ENCODE peak calls at places on chromosome 19, in six cellular contexts. One of them, this sample, is unnamed.

GRCh38 chr19:8148410-8149231 is 771 bp downstream of the FBN3 start:
- DNase-seq in OCI-LY7: no peak
- DNase-seq in Caco-2: peak; percentile 78
- DNase-seq in tibial nerve: no peak
- DNase-seq in stimulated activated CD4-positive, alpha-beta T cell treated with anti-CD3 and anti-CD28 coated beads, Interleukin-1b, Interleukin-23, amount 100 ng/mL, for 4 hours: no peak
- DNase-seq in NCI-H774: peak; percentile 11
- DNase-seq in this sample: no peak

GRCh38 chr19:4575267-4575793 is 15.8 kb upstream of the SEMA6B start:
- DNase-seq in NCI-H774: no peak
- DNase-seq in tibial nerve: no peak
- DNase-seq in Caco-2: peak; percentile 59
- DNase-seq in stimulated activated CD4-positive, alpha-beta T cell treated with anti-CD3 and anti-CD28 coated beads, Interleukin-1b, Interleukin-23, amount 100 ng/mL, for 4 hours: no peak
- DNase-seq in OCI-LY7: no peak
- DNase-seq in this sample: peak; percentile 88

GRCh38 chr19:14116525-14116917 is 1.0 kb downstream of the PRKACA start:
- DNase-seq in NCI-H774: no peak
- DNase-seq in OCI-LY7: no peak
- DNase-seq in Caco-2: no peak
- DNase-seq in stimulated activated CD4-positive, alpha-beta T cell treated with anti-CD3 and anti-CD28 coated beads, Interleukin-1b, Interleukin-23, amount 100 ng/mL, for 4 hours: no peak
- DNase-seq in tibial nerve: no peak
- DNase-seq in this sample: peak; percentile 54

GRCh38 chr19:3073931-3074595 is 11.8 kb upstream of the TLE5 start:
- DNase-seq in Caco-2: no peak
- DNase-seq in tibial nerve: no peak
- DNase-seq in NCI-H774: no peak
- DNase-seq in OCI-LY7: peak; percentile 42
- DNase-seq in stimulated activated CD4-positive, alpha-beta T cell treated with anti-CD3 and anti-CD28 coated beads, Interleukin-1b, Interleukin-23, amount 100 ng/mL, for 4 hours: no peak
- DNase-seq in this sample: no peak

GRCh38 chr19:3375221-3376088 is 9.1 kb downstream of the NFIC start:
- DNase-seq in Caco-2: no peak
- DNase-seq in tibial nerve: peak; percentile 87
- DNase-seq in OCI-LY7: no peak
- DNase-seq in stimulated activated CD4-positive, alpha-beta T cell treated with anti-CD3 and anti-CD28 coated beads, Interleukin-1b, Interleukin-23, amount 100 ng/mL, for 4 hours: no peak
- DNase-seq in NCI-H774: no peak
- DNase-seq in this sample: no peak

GRCh38 chr19:12202250-12202649 is 39.4 kb downstream of the ZNF136 start:
- DNase-seq in OCI-LY7: peak; percentile 27
- DNase-seq in stimulated activated CD4-positive, alpha-beta T cell treated with anti-CD3 and anti-CD28 coated beads, Interleukin-1b, Interleukin-23, amount 100 ng/mL, for 4 hours: peak; percentile 47
- DNase-seq in NCI-H774: no peak
- DNase-seq in tibial nerve: no peak
- DNase-seq in Caco-2: peak; percentile 39
- DNase-seq in this sample: peak; percentile 52

GRCh38 chr19:8655340-8655709 is 24.9 kb downstream of the NFILZ start:
- DNase-seq in stimulated activated CD4-positive, alpha-beta T cell treated with anti-CD3 and anti-CD28 coated beads, Interleukin-1b, Interleukin-23, amount 100 ng/mL, for 4 hours: no peak
- DNase-seq in Caco-2: no peak
- DNase-seq in OCI-LY7: peak; percentile 43
- DNase-seq in NCI-H774: no peak
- DNase-seq in tibial nerve: no peak
- DNase-seq in this sample: peak; percentile 50

GRCh38 chr19:54478677-54479266 is 5.7 kb upstream of the CDC42EP5 start:
- DNase-seq in NCI-H774: no peak
- DNase-seq in OCI-LY7: peak; percentile 70
- DNase-seq in Caco-2: no peak
- DNase-seq in stimulated activated CD4-positive, alpha-beta T cell treated with anti-CD3 and anti-CD28 coated beads, Interleukin-1b, Interleukin-23, amount 100 ng/mL, for 4 hours: no peak
- DNase-seq in tibial nerve: no peak
- DNase-seq in this sample: peak; percentile 53

GRCh38 chr19:39157275-39157996 is 31.9 kb downstream of the PAK4 start:
- DNase-seq in Caco-2: no peak
- DNase-seq in OCI-LY7: no peak
- DNase-seq in tibial nerve: no peak
- DNase-seq in stimulated activated CD4-positive, alpha-beta T cell treated with anti-CD3 and anti-CD28 coated beads, Interleukin-1b, Interleukin-23, amount 100 ng/mL, for 4 hours: no peak
- DNase-seq in NCI-H774: no peak
- DNase-seq in this sample: no peak

GRCh38 chr19:28468701-28469459 is 744.1 kb downstream of the UQCRFS1 start:
- DNase-seq in OCI-LY7: peak; percentile 33
- DNase-seq in stimulated activated CD4-positive, alpha-beta T cell treated with anti-CD3 and anti-CD28 coated beads, Interleukin-1b, Interleukin-23, amount 100 ng/mL, for 4 hours: peak; percentile 5
- DNase-seq in Caco-2: no peak
- DNase-seq in tibial nerve: no peak
- DNase-seq in NCI-H774: no peak
- DNase-seq in this sample: peak; percentile 40

GRCh38 chr19:45655073-45655472 is 12.9 kb upstream of the GIPR start:
- DNase-seq in OCI-LY7: no peak
- DNase-seq in Caco-2: no peak
- DNase-seq in tibial nerve: no peak
- DNase-seq in stimulated activated CD4-positive, alpha-beta T cell treated with anti-CD3 and anti-CD28 coated beads, Interleukin-1b, Interleukin-23, amount 100 ng/mL, for 4 hours: no peak
- DNase-seq in NCI-H774: no peak
- DNase-seq in this sample: no peak

GRCh38 chr19:36125557-36125956 is 10.3 kb downstream of the TBCB start:
- DNase-seq in stimulated activated CD4-positive, alpha-beta T cell treated with anti-CD3 and anti-CD28 coated beads, Interleukin-1b, Interleukin-23, amount 100 ng/mL, for 4 hours: no peak
- DNase-seq in OCI-LY7: no peak
- DNase-seq in NCI-H774: no peak
- DNase-seq in tibial nerve: no peak
- DNase-seq in Caco-2: no peak
- DNase-seq in this sample: no peak

GRCh38 chr19:3457531-3458228 is 22.6 kb downstream of the SMIM24 start:
- DNase-seq in tibial nerve: no peak
- DNase-seq in stimulated activated CD4-positive, alpha-beta T cell treated with anti-CD3 and anti-CD28 coated beads, Interleukin-1b, Interleukin-23, amount 100 ng/mL, for 4 hours: no peak
- DNase-seq in OCI-LY7: no peak
- DNase-seq in Caco-2: no peak
- DNase-seq in NCI-H774: no peak
- DNase-seq in this sample: no peak

GRCh38 chr19:34313188-34313587 is 51.8 kb upstream of the GPI start:
- DNase-seq in Caco-2: no peak
- DNase-seq in NCI-H774: no peak
- DNase-seq in OCI-LY7: no peak
- DNase-seq in tibial nerve: no peak
- DNase-seq in stimulated activated CD4-positive, alpha-beta T cell treated with anti-CD3 and anti-CD28 coated beads, Interleukin-1b, Interleukin-23, amount 100 ng/mL, for 4 hours: no peak
- DNase-seq in this sample: no peak

GRCh38 chr19:45999653-46000121 is 4.4 kb downstream of the CCDC61 start:
- DNase-seq in tibial nerve: no peak
- DNase-seq in NCI-H774: peak; percentile 54
- DNase-seq in OCI-LY7: no peak
- DNase-seq in stimulated activated CD4-positive, alpha-beta T cell treated with anti-CD3 and anti-CD28 coated beads, Interleukin-1b, Interleukin-23, amount 100 ng/mL, for 4 hours: no peak
- DNase-seq in Caco-2: no peak
- DNase-seq in this sample: no peak

GRCh38 chr19:7783991-7784421 is 21.0 kb downstream of the CLEC4M start:
- DNase-seq in stimulated activated CD4-positive, alpha-beta T cell treated with anti-CD3 and anti-CD28 coated beads, Interleukin-1b, Interleukin-23, amount 100 ng/mL, for 4 hours: no peak
- DNase-seq in OCI-LY7: no peak
- DNase-seq in Caco-2: peak; percentile 89
- DNase-seq in tibial nerve: no peak
- DNase-seq in NCI-H774: no peak
- DNase-seq in this sample: peak; percentile 69

GRCh38 chr19:18173572-18174294 is at the start of gene IFI30:
- DNase-seq in OCI-LY7: peak; percentile 90
- DNase-seq in Caco-2: peak; percentile 69
- DNase-seq in NCI-H774: peak; percentile 79
- DNase-seq in tibial nerve: peak; percentile 61
- DNase-seq in stimulated activated CD4-positive, alpha-beta T cell treated with anti-CD3 and anti-CD28 coated beads, Interleukin-1b, Interleukin-23, amount 100 ng/mL, for 4 hours: peak; percentile 61
- DNase-seq in this sample: peak; percentile 54

GRCh38 chr19:45016388-45017314 is 15.4 kb downstream of the RELB start:
- DNase-seq in OCI-LY7: peak; percentile 99
- DNase-seq in stimulated activated CD4-positive, alpha-beta T cell treated with anti-CD3 and anti-CD28 coated beads, Interleukin-1b, Interleukin-23, amount 100 ng/mL, for 4 hours: peak; percentile 40
- DNase-seq in tibial nerve: peak; percentile 21
- DNase-seq in NCI-H774: peak; percentile 21
- DNase-seq in Caco-2: peak; percentile 76
- DNase-seq in this sample: peak; percentile 70

GRCh38 chr19:28003543-28003942 is 1209.4 kb downstream of the UQCRFS1 start:
- DNase-seq in Caco-2: no peak
- DNase-seq in tibial nerve: no peak
- DNase-seq in OCI-LY7: no peak
- DNase-seq in stimulated activated CD4-positive, alpha-beta T cell treated with anti-CD3 and anti-CD28 coated beads, Interleukin-1b, Interleukin-23, amount 100 ng/mL, for 4 hours: no peak
- DNase-seq in NCI-H774: no peak
- DNase-seq in this sample: no peak

GRCh38 chr19:55031178-55031577 is 6.9 kb downstream of the GP6 start:
- DNase-seq in NCI-H774: no peak
- DNase-seq in OCI-LY7: no peak
- DNase-seq in Caco-2: no peak
- DNase-seq in tibial nerve: no peak
- DNase-seq in stimulated activated CD4-positive, alpha-beta T cell treated with anti-CD3 and anti-CD28 coated beads, Interleukin-1b, Interleukin-23, amount 100 ng/mL, for 4 hours: no peak
- DNase-seq in this sample: no peak

GRCh38 chr19:56167064-56167578 is 8.7 kb upstream of the GALP start:
- DNase-seq in Caco-2: no peak
- DNase-seq in tibial nerve: no peak
- DNase-seq in OCI-LY7: no peak
- DNase-seq in NCI-H774: no peak
- DNase-seq in stimulated activated CD4-positive, alpha-beta T cell treated with anti-CD3 and anti-CD28 coated beads, Interleukin-1b, Interleukin-23, amount 100 ng/mL, for 4 hours: no peak
- DNase-seq in this sample: peak; percentile 17

GRCh38 chr19:57068921-57069697 is 50.7 kb upstream of the USP29 start:
- DNase-seq in NCI-H774: no peak
- DNase-seq in stimulated activated CD4-positive, alpha-beta T cell treated with anti-CD3 and anti-CD28 coated beads, Interleukin-1b, Interleukin-23, amount 100 ng/mL, for 4 hours: no peak
- DNase-seq in Caco-2: no peak
- DNase-seq in OCI-LY7: no peak
- DNase-seq in tibial nerve: no peak
- DNase-seq in this sample: peak; percentile 9

GRCh38 chr19:9796113-9796773 is 22.6 kb downstream of the FBXL12 start:
- DNase-seq in OCI-LY7: peak; percentile 93
- DNase-seq in NCI-H774: peak; percentile 79
- DNase-seq in stimulated activated CD4-positive, alpha-beta T cell treated with anti-CD3 and anti-CD28 coated beads, Interleukin-1b, Interleukin-23, amount 100 ng/mL, for 4 hours: peak; percentile 64
- DNase-seq in Caco-2: peak; percentile 85
- DNase-seq in tibial nerve: peak; percentile 71
- DNase-seq in this sample: peak; percentile 99

GRCh38 chr19:13483215-13483614 is 23.1 kb downstream of the CACNA1A start:
- DNase-seq in tibial nerve: no peak
- DNase-seq in NCI-H774: no peak
- DNase-seq in stimulated activated CD4-positive, alpha-beta T cell treated with anti-CD3 and anti-CD28 coated beads, Interleukin-1b, Interleukin-23, amount 100 ng/mL, for 4 hours: no peak
- DNase-seq in OCI-LY7: peak; percentile 6
- DNase-seq in Caco-2: no peak
- DNase-seq in this sample: no peak

This sample was measured in NB4.